ENCODE peak calls at places on chromosomes 12 and 14, in six cellular contexts. J is SK-N-SH, T is A673, Q is tibial nerve, Y is left ventricle myocardium inferior, I is A549. G is an unnamed sample.

GRCh38 chr14:71363961-71364360 is 456.7 kb downstream of the PCNX1 start:
- DNase-seq in J (no peak), T (peak; percentile 27), Q (no peak), Y (no peak), I (no peak), G (no peak)

GRCh38 chr12:122403115-122403770 is 19.2 kb downstream of the CLIP1 start:
- DNase-seq in J (no peak), T (no peak), Q (no peak), Y (no peak), I (no peak), G (no peak)

GRCh38 chr12:98533723-98534251 is 18.4 kb downstream of the TMPO start:
- DNase-seq in J (no peak), T (peak; percentile 28), Q (no peak), Y (no peak), I (no peak), G (no peak)

GRCh38 chr12:503111-503761 is 43.5 kb downstream of the B4GALNT3 start:
- DNase-seq in J (no peak), T (peak; percentile 18), Q (no peak), Y (no peak), I (no peak), G (no peak)

GRCh38 chr12:3603576-3603975 is 112.6 kb downstream of the PRMT8 start:
- DNase-seq in J (no peak), T (no peak), Q (no peak), Y (no peak), I (no peak), G (no peak)

GRCh38 chr14:59055439-59056045 is 132.9 kb upstream of the DAAM1 start:
- DNase-seq in J (peak; percentile 65), T (peak; percentile 56), Q (no peak), Y (no peak), I (peak; percentile 21), G (no peak)

GRCh38 chr12:52769354-52769753 is 7.8 kb downstream of the KRT76 start:
- DNase-seq in J (no peak), T (no peak), Q (no peak), Y (no peak), I (no peak), G (no peak)

GRCh38 chr12:66482880-66483279 is 180.6 kb downstream of the HELB start:
- DNase-seq in J (no peak), T (no peak), Q (no peak), Y (no peak), I (no peak), G (no peak)

GRCh38 chr12:3047961-3048360 is 29.2 kb upstream of the TSPAN9 start:
- DNase-seq in J (no peak), T (peak; percentile 21), Q (no peak), Y (peak; percentile 54), I (no peak), G (no peak)

GRCh38 chr14:60090864-60091519 is 731 bp upstream of the PCNX4 start:
- DNase-seq in J (peak; percentile 50), T (peak; percentile 88), Q (peak; percentile 21), Y (peak; percentile 33), I (peak; percentile 51), G (peak; percentile 72)

GRCh38 chr14:56131004-56131864 is 13.0 kb downstream of the PELI2 start:
- DNase-seq in J (no peak), T (no peak), Q (no peak), Y (no peak), I (no peak), G (no peak)

GRCh38 chr12:5200276-5201087 is 156.8 kb downstream of the KCNA5 start:
- DNase-seq in J (peak; percentile 64), T (peak; percentile 52), Q (no peak), Y (peak; percentile 53), I (peak; percentile 33), G (peak; percentile 74)

GRCh38 chr14:63431466-63431865 is 111.7 kb downstream of the PPP2R5E start:
- DNase-seq in J (no peak), T (no peak), Q (no peak), Y (no peak), I (no peak), G (no peak)

GRCh38 chr14:63435204-63435603 is 108.0 kb downstream of the PPP2R5E start:
- DNase-seq in J (no peak), T (no peak), Q (no peak), Y (no peak), I (no peak), G (no peak)

GRCh38 chr14:63432228-63432627 is 110.9 kb downstream of the PPP2R5E start:
- DNase-seq in J (no peak), T (no peak), Q (no peak), Y (no peak), I (no peak), G (no peak)

GRCh38 chr14:63435838-63436237 is 107.3 kb downstream of the PPP2R5E start:
- DNase-seq in J (no peak), T (no peak), Q (peak; percentile 35), Y (peak; percentile 42), I (no peak), G (peak; percentile 78)

GRCh38 chr14:63432888-63433552 is 110.2 kb downstream of the PPP2R5E start:
- DNase-seq in J (no peak), T (no peak), Q (no peak), Y (no peak), I (no peak), G (no peak)
- H3K4me1 ChIP-seq in J (peaks cover 26% of the 10 kb centered on the region), T (peaks cover 19% of the 10 kb centered on the region), Q (peaks cover 23% of the 10 kb centered on the region), Y (peaks cover 75% of the 10 kb centered on the region), I (peaks cover 49% of the 10 kb centered on the region), G (peaks cover 58% of the 10 kb centered on the region)

GRCh38 chr14:74973003-74973614 is 17.7 kb upstream of the PGF start:
- DNase-seq in J (peak; percentile 47), T (no peak), Q (no peak), Y (peak; percentile 78), I (no peak), G (peak; percentile 84)
- TF ChIP-seq CTCF in J (no peak), T (no peak), Q (no peak), Y (no peak), I (no peak), G (no peak)

GRCh38 chr14:35858521-35859209 is 32.5 kb downstream of the BRMS1L start:
- DNase-seq in J (no peak), T (no peak), Q (no peak), Y (no peak), I (no peak), G (no peak)
- H3K4me1 ChIP-seq in J (peaks cover 8% of the 10 kb centered on the region), T (peaks cover 11% of the 10 kb centered on the region), Q (no peaks in the 10 kb centered on the region), Y (peaks cover 19% of the 10 kb centered on the region), I (no peaks in the 10 kb centered on the region), G (peaks cover 7% of the 10 kb centered on the region)

GRCh38 chr14:90891326-90891725 is 75.1 kb upstream of the TTC7B start:
- DNase-seq in J (no peak), T (no peak), Q (no peak), Y (no peak), I (no peak), G (no peak)

GRCh38 chr14:90893510-90893909 is 77.3 kb upstream of the TTC7B start:
- DNase-seq in J (no peak), T (no peak), Q (no peak), Y (no peak), I (no peak), G (no peak)

GRCh38 chr14:90894241-90894640 is 78.0 kb upstream of the TTC7B start:
- DNase-seq in J (no peak), T (no peak), Q (no peak), Y (no peak), I (no peak), G (no peak)

GRCh38 chr14:90897022-90897421 is 80.8 kb upstream of the TTC7B start:
- DNase-seq in J (no peak), T (no peak), Q (no peak), Y (no peak), I (no peak), G (no peak)

DNA sequence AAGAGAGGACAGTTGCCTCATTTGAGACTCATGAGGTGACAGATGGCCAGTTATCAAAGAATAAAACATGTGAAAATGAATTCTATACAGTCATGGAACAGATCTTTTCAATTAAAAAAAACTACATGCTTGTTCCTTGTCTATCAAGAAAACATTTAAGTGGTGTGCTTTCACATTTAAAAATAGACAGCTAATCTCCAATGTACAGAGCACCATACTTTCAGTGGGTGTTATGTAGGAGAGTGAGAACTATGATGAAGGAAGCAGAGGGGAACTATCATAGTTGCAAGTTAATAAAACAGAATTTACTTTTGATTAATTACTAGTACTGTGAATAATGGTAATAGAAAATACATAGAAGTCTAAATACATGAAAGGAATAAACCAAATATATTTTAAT is 76.8 kb upstream of the TTC7B start:
- DNase-seq in J (no peak), T (no peak), Q (no peak), Y (no peak), I (no peak), G (no peak)
- TF ChIP-seq CTCF in J (no peak), T (no peak), Q (no peak), Y (no peak), I (no peak), G (no peak)

GRCh38 chr12:49346659-49347306 is at the start of gene DNAJC22:
- DNase-seq in J (no peak), T (peak; percentile 58), Q (no peak), Y (no peak), I (no peak), G (no peak)

GRCh38 chr12:49347307-49348237 is 884 bp downstream of the DNAJC22 start:
- DNase-seq in J (peak; percentile 97), T (peak; percentile 92), Q (no peak), Y (peak; percentile 69), I (peak; percentile 98), G (peak; percentile 89)

GRCh38 chr12:49344486-49345047 is 2.1 kb upstream of the DNAJC22 start:
- DNase-seq in J (no peak), T (no peak), Q (no peak), Y (no peak), I (no peak), G (no peak)

GRCh38 chr12:49345048-49345839 is 1.4 kb upstream of the DNAJC22 start:
- DNase-seq in J (peak; percentile 82), T (peak; percentile 50), Q (no peak), Y (no peak), I (no peak), G (no peak)

GRCh38 chr12:49345840-49346658 is 639 bp upstream of the DNAJC22 start:
- DNase-seq in J (peak; percentile 67), T (no peak), Q (no peak), Y (no peak), I (no peak), G (no peak)
- H3K4me1 ChIP-seq in J (peaks cover 38% of the 10 kb centered on the region), T (peaks cover 37% of the 10 kb centered on the region), Q (peaks cover 46% of the 10 kb centered on the region), Y (peaks cover 61% of the 10 kb centered on the region), I (peaks cover 48% of the 10 kb centered on the region), G (peaks cover 40% of the 10 kb centered on the region)

GRCh38 chr12:46024099-46024498 is 33.7 kb upstream of the SCAF11 start:
- DNase-seq in J (no peak), T (no peak), Q (no peak), Y (no peak), I (no peak), G (no peak)
- TF ChIP-seq CTCF in J (no peak), T (no peak), Q (no peak), Y (no peak), I (no peak), G (no peak)

GRCh38 chr12:32198555-32198954 is 91.9 kb downstream of the BICD1 start:
- DNase-seq in J (no peak), T (no peak), Q (no peak), Y (no peak), I (no peak), G (no peak)
- H3K4me1 ChIP-seq in J (peaks cover 2% of the 10 kb centered on the region), T (no peaks in the 10 kb centered on the region), Q (no peaks in the 10 kb centered on the region), Y (no peaks in the 10 kb centered on the region), I (no peaks in the 10 kb centered on the region), G (no peaks in the 10 kb centered on the region)

G was measured in psoas muscle.